ENCODE peak calls at places on chromosomes 5 and 9, in five cellular contexts. L is GM12865, Z is neural progenitor cell, V is lower leg skin, N is spleen. A is an unnamed sample.
A peak's percentile ranks its signal among the peaks of the same experiment; 100 is the strongest.

GRCh38 chr5:2883771-2884170 is 132.3 kb upstream of the IRX2 start:
- DNase-seq in L (no peak), V (peak; percentile 52), Z (no peak), N (no peak), A (no peak)

GRCh38 chr5:145853952-145854351 is 18.8 kb upstream of the PRELID2 start:
- DNase-seq in L (no peak), V (no peak), Z (no peak), N (no peak), A (no peak)

GRCh38 chr5:64625678-64626077 is 64.6 kb upstream of the SHISAL2B start:
- DNase-seq in Z (no peak), V (no peak), N (no peak), L (no peak), A (no peak)

GRCh38 chr9:76615149-76615548 is 149.1 kb upstream of the PCA3 start:
- DNase-seq in N (no peak), Z (no peak), V (no peak), L (no peak), A (no peak)

GRCh38 chr9:133506653-133507038 is 18.1 kb downstream of the MYMK start:
- DNase-seq in N (no peak), Z (no peak), L (no peak), V (no peak), A (no peak)

GRCh38 chr5:37112383-37112991 is 136.7 kb downstream of the CPLANE1 start:
- DNase-seq in V (no peak), N (no peak), Z (no peak), L (peak; percentile 53), A (peak; percentile 5)

GRCh38 chr5:146448783-146449519 is 1.8 kb downstream of the TCERG1 start:
- DNase-seq in L (no peak), N (no peak), V (no peak), Z (no peak), A (no peak)

GRCh38 chr5:51148437-51148836 is 234.8 kb upstream of the ISL1 start:
- DNase-seq in L (no peak), Z (no peak), V (no peak), N (no peak), A (no peak)

GRCh38 chr9:37034320-37034937 is 361 bp upstream of the PAX5 start:
- DNase-seq in L (peak; percentile 85), V (peak; percentile 82), Z (peak; percentile 84), N (peak; percentile 91), A (peak; percentile 60)

GRCh38 chr9:109576762-109577161 is 78.7 kb upstream of the PTPN3 start:
- DNase-seq in N (no peak), Z (no peak), V (no peak), L (no peak), A (no peak)

GRCh38 chr9:78994476-78994875 is 577.3 kb upstream of the TLE4 start:
- DNase-seq in L (no peak), N (no peak), Z (no peak), V (no peak), A (no peak)

GRCh38 chr9:79308012-79308411 is 263.8 kb upstream of the TLE4 start:
- DNase-seq in Z (no peak), N (no peak), L (no peak), V (no peak), A (no peak)

GRCh38 chr9:121609845-121610637 is 41.4 kb upstream of the DAB2IP start:
- DNase-seq in V (no peak), L (no peak), Z (no peak), N (no peak), A (no peak)

GRCh38 chr5:36689225-36689624 is 82.8 kb downstream of the SLC1A3 start:
- DNase-seq in Z (no peak), V (no peak), N (no peak), L (peak; percentile 72), A (peak; percentile 27)

GRCh38 chr5:59992206-59992605 is 98.7 kb upstream of the PDE4D start:
- DNase-seq in N (no peak), V (no peak), L (no peak), Z (no peak), A (no peak)

GRCh38 chr5:108727154-108727638 is 20.5 kb upstream of the FER start:
- DNase-seq in N (no peak), V (peak; percentile 87), L (no peak), Z (peak; percentile 18), A (no peak)

GRCh38 chr9:37676411-37676830 is 25.7 kb downstream of the FRMPD1 start:
- DNase-seq in L (no peak), V (no peak), Z (peak; percentile 58), N (no peak), A (no peak)

GRCh38 chr5:84332106-84332505 is 52.6 kb downstream of the EDIL3 start:
- DNase-seq in N (no peak), L (no peak), V (no peak), Z (no peak), A (no peak)

GRCh38 chr9:86557918-86558317 is 203.7 kb upstream of the TUT7 start:
- DNase-seq in Z (no peak), L (no peak), V (no peak), N (no peak), A (no peak)

GRCh38 chr5:111075520-111075919 is 4.0 kb downstream of the TSLP start:
- DNase-seq in Z (no peak), V (no peak), L (no peak), N (no peak), A (no peak)

GRCh38 chr9:22117511-22118388 is 108.6 kb upstream of the CDKN2B start:
- DNase-seq in V (peak; percentile 84), N (no peak), L (no peak), Z (no peak), A (no peak)

GRCh38 chr9:86945868-86946711 is 1.2 kb downstream of the GAS1 start:
- DNase-seq in Z (peak; percentile 85), V (peak; percentile 89), N (peak; percentile 91), L (peak; percentile 73), A (peak; percentile 61)

GRCh38 chr9:7094052-7094451 is 336.3 kb downstream of the KDM4C start:
- DNase-seq in V (no peak), L (no peak), N (no peak), Z (peak; percentile 48), A (no peak)

GRCh38 chr5:176980818-176981217 is 25.8 kb downstream of the UIMC1 start:
- DNase-seq in Z (no peak), L (no peak), V (no peak), N (no peak), A (no peak)

GRCh38 chr9:124913378-124913777 is 27.5 kb downstream of the GOLGA1 start:
- DNase-seq in N (no peak), Z (no peak), V (no peak), L (no peak), A (no peak)

GRCh38 chr5:45793638-45794532 is 97.7 kb upstream of the HCN1 start:
- DNase-seq in V (no peak), L (peak; percentile 90), Z (no peak), N (no peak), A (no peak)

GRCh38 chr9:37028425-37029031 is 5.5 kb downstream of the PAX5 start:
- DNase-seq in Z (peak; percentile 40), L (peak; percentile 51), N (peak; percentile 76), V (peak; percentile 49), A (no peak)

GRCh38 chr9:68418259-68418845 is 61.9 kb downstream of the PGM5 start:
- DNase-seq in N (no peak), L (no peak), V (no peak), Z (peak; percentile 18), A (no peak)

GRCh38 chr9:68417762-68418161 is 61.4 kb downstream of the PGM5 start:
- DNase-seq in N (no peak), Z (peak; percentile 20), L (no peak), V (no peak), A (no peak)

DNA sequence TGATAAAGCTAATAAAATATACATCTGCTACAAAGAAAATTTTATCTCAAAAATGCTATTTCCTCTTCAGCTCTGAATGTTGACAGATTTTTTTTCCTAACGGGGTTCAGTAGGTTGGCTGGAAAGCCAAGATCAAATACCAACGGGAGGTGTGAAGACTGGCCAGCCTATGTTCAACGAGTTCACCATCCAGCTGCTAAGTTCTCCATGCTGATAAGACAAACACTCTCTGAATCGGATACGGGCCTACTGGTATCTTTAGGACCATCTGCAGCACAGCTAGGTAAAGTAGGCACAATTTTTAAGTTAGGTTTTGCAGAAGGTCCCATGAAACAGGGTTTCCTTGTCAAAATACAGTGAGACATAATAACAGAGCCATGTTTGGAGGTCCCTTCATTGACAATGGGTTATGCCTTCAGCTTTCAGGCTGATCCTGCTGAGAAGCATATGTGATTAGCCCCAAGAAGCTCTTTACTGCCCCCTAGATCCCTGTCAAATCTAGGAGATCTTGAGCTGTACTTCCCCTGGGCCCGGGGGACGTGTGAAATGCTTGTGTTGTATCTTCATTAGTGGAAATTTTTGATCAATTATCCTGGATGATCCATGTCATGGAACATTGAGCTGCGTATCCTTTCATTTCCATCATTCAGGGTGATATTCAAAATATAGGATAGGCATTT is 60.6 kb downstream of the PGM5 start:
- DNase-seq in N (no peak), V (no peak), Z (peak; percentile 58), L (peak; percentile 20), A (peak; percentile 7)
- TF ChIP-seq CTCF in N (no peak), V (no peak), Z (peak; percentile 49), L (peak; percentile 39), A (no peak)

DNA sequence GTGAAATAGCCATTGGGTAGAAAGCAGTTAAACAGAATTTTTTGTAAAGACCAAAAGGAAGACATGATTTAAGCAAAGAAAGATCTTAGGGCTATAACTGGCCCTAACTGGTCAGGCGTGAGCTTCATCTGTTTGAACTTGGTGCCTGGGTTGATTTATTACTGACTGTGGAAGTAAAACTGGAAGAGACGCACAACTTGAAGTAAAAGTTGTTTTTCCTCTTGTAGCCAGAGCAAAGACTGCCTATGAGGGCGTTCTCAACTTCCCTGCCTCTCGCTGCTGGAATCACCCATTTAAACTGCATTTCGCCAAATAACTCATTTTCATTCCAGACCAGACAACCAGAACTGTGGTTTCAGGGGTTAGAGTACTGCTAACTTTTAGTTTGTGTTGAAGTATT is 1.5 kb downstream of the THBS4 start:
- DNase-seq in Z (no peak), V (no peak), N (no peak), L (no peak), A (no peak)
- TF ChIP-seq CTCF in Z (no peak), V (no peak), N (no peak), L (no peak), A (no peak)

GRCh38 chr5:132227485-132228240 is at the start of gene P4HA2:
- DNase-seq in Z (peak; percentile 86), L (peak; percentile 71), N (peak; percentile 93), V (peak; percentile 96), A (peak; percentile 66)
- TF ChIP-seq CTCF in Z (no peak), L (no peak), N (no peak), V (no peak), A (no peak)

DNA sequence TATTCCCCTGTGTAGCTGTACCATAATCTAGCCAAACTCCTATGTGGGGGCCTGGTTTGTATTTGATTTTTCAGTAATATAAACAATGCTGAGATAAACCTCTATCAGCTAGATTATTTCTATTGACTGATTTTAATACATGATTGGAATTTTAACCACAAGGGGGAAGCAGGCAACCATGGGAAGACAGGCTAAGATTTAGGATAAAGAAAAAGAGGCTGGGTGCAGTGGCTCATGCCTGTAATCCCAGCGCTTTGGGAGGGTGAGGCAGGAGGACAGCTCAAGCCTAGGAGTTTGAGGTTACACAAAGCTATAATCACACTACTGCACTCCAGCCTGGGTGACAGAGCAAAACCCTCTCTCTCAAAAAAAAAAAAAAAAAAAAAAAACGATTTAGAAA is 18.1 kb upstream of the GPX3 start:
- DNase-seq in N (no peak), Z (peak; percentile 46), V (peak; percentile 74), L (no peak), A (no peak)
- TF ChIP-seq CTCF in N (no peak), Z (peak; percentile 62), V (no peak), L (peak; percentile 6), A (no peak)

GRCh38 chr9:101387871-101388506 is 3.2 kb upstream of the BAAT start:
- DNase-seq in V (no peak), N (no peak), L (peak; percentile 28), Z (peak; percentile 71), A (no peak)
- TF ChIP-seq CTCF in V (no peak), N (peak; percentile 54), L (peak; percentile 48), Z (peak; percentile 77), A (peak; percentile 49)

A was measured in activated CD8-positive, alpha-beta T cell treated with anti-CD3 and anti-CD28 coated beads for 36 hours.